ENCODE peak calls at places on chromosomes 13 and 19, in eight cellular contexts. Q is H9, Y is IMR-90, M is A549, X is SK-N-SH, P is PC-3, V is neural progenitor cell, K is HCT116. Z is an unnamed sample.

GRCh38 chr19:34109596-34109995 is 62.7 kb upstream of the LSM14A start:
- DNase-seq in Y (no peak), K (no peak), P (no peak), Q (no peak), V (no peak), M (no peak), X (no peak), Z (no peak)

GRCh38 chr13:37884026-37884425 is 14.5 kb upstream of the TRPC4 start:
- DNase-seq in K (no peak), Y (no peak), Q (no peak), X (no peak), P (no peak), M (no peak), V (no peak), Z (no peak)

GRCh38 chr13:111116830-111117229 is 1.7 kb downstream of the ARHGEF7 start:
- DNase-seq in Q (no peak), Y (peak; percentile 14), X (no peak), V (no peak), P (no peak), K (no peak), M (no peak), Z (no peak)

GRCh38 chr13:76992548-76993001 is 694 bp downstream of the CLN5 start:
- DNase-seq in Q (no peak), Y (peak; percentile 23), P (peak; percentile 14), V (peak; percentile 60), M (peak; percentile 17), K (no peak), X (peak; percentile 29), Z (peak; percentile 12)

GRCh38 chr13:106117035-106117434 is 418.4 kb downstream of the EFNB2 start:
- DNase-seq in Y (peak; percentile 77), K (no peak), V (no peak), Q (no peak), M (no peak), P (peak; percentile 71), X (peak; percentile 53), Z (no peak)

GRCh38 chr19:24059572-24060295 is 27.3 kb upstream of the ZNF254 start:
- DNase-seq in K (no peak), X (no peak), M (no peak), Q (no peak), Y (no peak), V (no peak), P (peak; percentile 9), Z (no peak)

GRCh38 chr19:19561946-19562664 is 24.0 kb downstream of the CILP2 start:
- DNase-seq in X (no peak), M (no peak), Y (no peak), K (no peak), V (no peak), P (no peak), Q (no peak), Z (no peak)

GRCh38 chr19:5128251-5128931 is 159.5 kb downstream of the KDM4B start:
- DNase-seq in M (no peak), V (peak; percentile 59), Y (peak; percentile 75), K (no peak), P (no peak), X (peak; percentile 78), Q (no peak), Z (no peak)

GRCh38 chr13:51632643-51633357 is 48.5 kb downstream of the WDFY2 start:
- DNase-seq in K (no peak), Y (no peak), P (no peak), X (no peak), M (no peak), Q (peak; percentile 41), V (peak; percentile 86), Z (no peak)

GRCh38 chr19:33064778-33065550 is at the start of gene RHPN2:
- DNase-seq in Y (peak; percentile 45), P (peak; percentile 66), X (peak; percentile 96), Q (peak; percentile 81), M (peak; percentile 93), K (peak; percentile 59), V (peak; percentile 91), Z (no peak)

GRCh38 chr19:10271543-10272086 is 695 bp downstream of the ICAM1 start:
- DNase-seq in Q (no peak), P (no peak), K (no peak), V (no peak), Y (peak; percentile 56), X (peak; percentile 34), M (no peak), Z (no peak)

GRCh38 chr19:18167975-18168645 is 5.5 kb upstream of the IFI30 start:
- DNase-seq in V (peak; percentile 67), K (no peak), P (peak; percentile 53), X (peak; percentile 94), M (no peak), Y (peak; percentile 16), Q (no peak), Z (peak; percentile 63)

GRCh38 chr13:64052526-64052925 is 2636.9 kb upstream of the PCDH20 start:
- DNase-seq in V (no peak), Q (no peak), Y (no peak), X (no peak), K (no peak), P (no peak), M (no peak), Z (no peak)

GRCh38 chr19:6276447-6276846 is 3.3 kb downstream of the MLLT1 start:
- DNase-seq in V (no peak), Y (peak; percentile 55), Q (no peak), X (peak; percentile 47), P (no peak), M (no peak), K (no peak), Z (no peak)

GRCh38 chr13:113034451-113035208 is 65.6 kb downstream of the MCF2L start:
- DNase-seq in P (peak; percentile 66), V (peak; percentile 61), K (no peak), Y (peak; percentile 56), Q (peak; percentile 60), M (peak; percentile 32), X (peak; percentile 57), Z (no peak)

GRCh38 chr13:25911020-25911419 is 140.8 kb downstream of the SHISA2 start:
- DNase-seq in X (no peak), K (no peak), M (no peak), V (peak; percentile 93), Y (no peak), P (no peak), Q (peak; percentile 72), Z (no peak)

GRCh38 chr13:51501592-51502205 is 48.9 kb upstream of the INTS6 start:
- DNase-seq in Y (peak; percentile 70), P (peak; percentile 65), K (no peak), M (no peak), V (no peak), Q (no peak), X (no peak), Z (no peak)

GRCh38 chr13:113741101-113741731 is 17.8 kb upstream of the TMEM255B start:
- DNase-seq in Y (no peak), Q (no peak), X (no peak), M (no peak), V (no peak), P (no peak), K (no peak), Z (peak; percentile 56)

GRCh38 chr19:49915271-49915670 is 13.7 kb upstream of the ATF5 start:
- DNase-seq in X (no peak), Y (no peak), Q (no peak), V (no peak), K (no peak), M (no peak), P (no peak), Z (no peak)

GRCh38 chr19:49913720-49914119 is 15.3 kb upstream of the ATF5 start:
- DNase-seq in X (no peak), M (no peak), P (no peak), K (no peak), Q (no peak), Y (no peak), V (no peak), Z (no peak)

GRCh38 chr19:49910179-49910578 is 13.5 kb upstream of the IL4I1 start:
- DNase-seq in P (no peak), Y (no peak), X (no peak), K (no peak), M (no peak), Q (no peak), V (no peak), Z (no peak)

GRCh38 chr19:49911381-49912145 is 14.9 kb upstream of the IL4I1 start:
- DNase-seq in V (no peak), X (no peak), Q (no peak), M (no peak), P (no peak), K (no peak), Y (peak; percentile 52), Z (no peak)

DNA sequence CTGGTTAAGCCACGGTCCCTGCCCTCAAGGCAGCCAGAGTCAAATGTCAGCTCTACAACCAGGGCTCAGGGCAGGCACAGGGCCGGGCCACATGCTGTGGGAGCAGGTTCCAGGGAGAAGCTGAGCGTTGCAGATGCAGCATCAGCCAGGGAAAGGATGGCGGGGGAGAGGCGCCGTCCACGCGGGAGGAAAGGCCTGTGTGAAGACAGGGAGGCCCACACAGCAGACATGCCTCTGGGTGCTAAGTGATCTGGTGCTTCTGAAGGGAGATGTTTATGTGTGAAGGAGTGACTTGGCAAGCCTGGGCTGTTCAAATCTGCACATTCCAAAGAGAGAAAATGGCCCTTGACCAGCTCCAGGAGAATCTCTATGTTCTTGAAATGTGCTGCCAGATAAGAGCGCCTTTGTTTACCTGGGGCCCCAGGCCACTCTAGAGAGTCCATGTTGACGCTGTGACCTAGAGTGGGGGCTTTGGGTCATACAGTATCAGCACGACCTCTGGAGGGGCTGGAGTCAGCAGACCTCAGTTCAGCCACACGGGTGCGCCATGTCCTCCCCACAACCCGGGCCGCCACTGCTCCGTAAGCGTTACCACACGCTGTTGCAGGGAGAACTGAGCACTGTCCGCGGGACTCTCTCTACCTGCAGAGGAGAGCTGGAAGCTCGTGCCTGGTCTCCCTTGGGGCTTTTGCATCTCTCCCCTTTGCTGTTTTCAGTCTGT is 15.9 kb upstream of the ATF5 start:
- DNase-seq in M (no peak), Y (peak; percentile 44), Q (peak; percentile 74), X (no peak), P (no peak), V (no peak), K (no peak), Z (no peak)
- TF ChIP-seq CTCF in M (peak; percentile 12), Y (no peak), Q (peak; percentile 59), X (no peak), P (no peak), V (peak; percentile 17), K (peak; percentile 7), Z (peak; percentile 13)

DNA sequence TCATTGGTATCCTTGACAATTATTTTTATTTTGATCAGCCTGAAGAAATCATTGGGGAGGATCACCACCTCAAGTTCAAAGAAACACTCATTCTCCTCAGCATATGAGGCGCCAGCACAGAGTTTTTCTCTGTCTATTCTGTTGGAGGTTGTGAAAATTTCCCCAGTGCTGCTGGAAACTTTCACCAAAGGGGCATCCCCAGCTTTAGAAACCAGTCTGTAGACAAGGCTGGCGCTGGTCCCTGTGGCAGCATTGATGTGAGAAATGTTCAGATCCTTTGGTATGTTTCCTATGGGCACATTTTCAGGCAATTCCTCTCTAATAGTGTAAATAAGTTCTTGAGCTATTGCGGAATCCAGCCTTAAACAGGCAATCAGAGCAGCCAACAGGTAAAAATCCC is 2.1 kb downstream of the PCDH9 start:
- DNase-seq in K (no peak), X (no peak), P (no peak), V (no peak), Y (no peak), Q (no peak), M (no peak), Z (no peak)
- H3K4me2 ChIP-seq in K (no peak overlapping the region), X (peak overlapping the region; percentile 73), P (no peak overlapping the region), V (no peak overlapping the region), Y (no peak overlapping the region), Q (no peak overlapping the region), M (peak overlapping the region; percentile 95), Z (peak overlapping the region; percentile 88)

GRCh38 chr19:55838906-55839305 is 2.6 kb downstream of the NLRP4 start:
- DNase-seq in K (no peak), P (no peak), M (no peak), Y (no peak), X (no peak), V (no peak), Q (no peak), Z (no peak)
- H3K9me3 ChIP-seq in K (no peaks in the 10 kb centered on the region), P (no peaks in the 10 kb centered on the region), M (no peaks in the 10 kb centered on the region), Y (peaks cover 17% of the 10 kb centered on the region), X (no peaks in the 10 kb centered on the region), V (peaks cover 35% of the 10 kb centered on the region), Q (peaks cover 63% of the 10 kb centered on the region), Z (no peaks in the 10 kb centered on the region)

GRCh38 chr13:30892966-30893365 is 13.1 kb upstream of the MEDAG start:
- DNase-seq in Q (peak; percentile 83), V (peak; percentile 74), P (peak; percentile 38), K (peak; percentile 77), M (peak; percentile 53), X (no peak), Y (peak; percentile 48), Z (peak; percentile 17)
- TF ChIP-seq CTCF in Q (peak; percentile 92), V (peak; percentile 80), P (peak; percentile 65), K (peak; percentile 96), M (peak; percentile 10), X (peak; percentile 62), Y (peak; percentile 54), Z (peak; percentile 46)

Z was measured in DND-41.